ENCODE peak calls at places on chromosome 18, in nine cellular contexts. M is choroid plexus epithelial cell, B is tibial nerve, J is pancreas, L is body of pancreas, G is IMR-90, A is right atrium auricular region, D is tibial artery, N is hepatocyte. C is an unnamed sample.

GRCh38 chr18:77101410-77102245 is 31.0 kb downstream of the MBP start:
- DNase-seq in M (peak; percentile 97), B (peak; percentile 75), J (no peak), L (peak; percentile 78), G (peak; percentile 97), A (peak; percentile 95), D (peak; percentile 90), N (peak; percentile 72), C (peak; percentile 98)

GRCh38 chr18:41391616-41392610 is 563.1 kb upstream of the PIK3C3 start:
- DNase-seq in M (peak; percentile 78), B (no peak), J (peak; percentile 16), L (peak; percentile 28), G (peak; percentile 70), A (no peak), D (no peak), N (peak; percentile 85), C (peak; percentile 56)

GRCh38 chr18:56162871-56163270 is 475.5 kb downstream of the TXNL1 start:
- DNase-seq in M (peak; percentile 23), B (no peak), J (no peak), L (peak; percentile 78), G (no peak), A (no peak), D (no peak), N (no peak), C (no peak)

GRCh38 chr18:34659579-34660517 is 50.2 kb upstream of the DTNA start:
- DNase-seq in M (peak; percentile 99), B (peak; percentile 62), J (peak; percentile 84), L (peak; percentile 93), G (peak; percentile 97), A (peak; percentile 91), D (peak; percentile 93), N (peak; percentile 89), C (peak; percentile 98)

GRCh38 chr18:63848159-63848558 is 39.3 kb upstream of the SERPINB2 start:
- DNase-seq in M (peak; percentile 84), B (no peak), J (no peak), L (peak; percentile 33), G (peak; percentile 75), A (no peak), D (no peak), N (peak; percentile 65), C (peak; percentile 76)

GRCh38 chr18:52844323-52844722 is 504.3 kb downstream of the DCC start:
- DNase-seq in M (no peak), B (no peak), J (no peak), L (no peak), G (no peak), A (no peak), D (no peak), N (no peak), C (no peak)

GRCh38 chr18:69161383-69162028 is 239.2 kb upstream of the DOK6 start:
- DNase-seq in M (peak; percentile 72), B (no peak), J (no peak), L (no peak), G (peak; percentile 63), A (no peak), D (no peak), N (peak; percentile 14), C (no peak)

GRCh38 chr18:77346446-77346845 is 96.8 kb downstream of the GALR1 start:
- DNase-seq in M (peak; percentile 72), B (no peak), J (no peak), L (no peak), G (no peak), A (no peak), D (no peak), N (no peak), C (no peak)

GRCh38 chr18:58819051-58819450 is 45.6 kb upstream of the ZNF532 start:
- DNase-seq in M (no peak), B (no peak), J (no peak), L (no peak), G (no peak), A (no peak), D (no peak), N (no peak), C (no peak)

GRCh38 chr18:41917199-41917598 is 37.8 kb upstream of the PIK3C3 start:
- DNase-seq in M (peak; percentile 10), B (no peak), J (no peak), L (no peak), G (no peak), A (no peak), D (no peak), N (no peak), C (no peak)

GRCh38 chr18:55739488-55739887 is 151.5 kb upstream of the TCF4 start:
- DNase-seq in M (no peak), B (no peak), J (no peak), L (no peak), G (no peak), A (no peak), D (no peak), N (no peak), C (no peak)

DNA sequence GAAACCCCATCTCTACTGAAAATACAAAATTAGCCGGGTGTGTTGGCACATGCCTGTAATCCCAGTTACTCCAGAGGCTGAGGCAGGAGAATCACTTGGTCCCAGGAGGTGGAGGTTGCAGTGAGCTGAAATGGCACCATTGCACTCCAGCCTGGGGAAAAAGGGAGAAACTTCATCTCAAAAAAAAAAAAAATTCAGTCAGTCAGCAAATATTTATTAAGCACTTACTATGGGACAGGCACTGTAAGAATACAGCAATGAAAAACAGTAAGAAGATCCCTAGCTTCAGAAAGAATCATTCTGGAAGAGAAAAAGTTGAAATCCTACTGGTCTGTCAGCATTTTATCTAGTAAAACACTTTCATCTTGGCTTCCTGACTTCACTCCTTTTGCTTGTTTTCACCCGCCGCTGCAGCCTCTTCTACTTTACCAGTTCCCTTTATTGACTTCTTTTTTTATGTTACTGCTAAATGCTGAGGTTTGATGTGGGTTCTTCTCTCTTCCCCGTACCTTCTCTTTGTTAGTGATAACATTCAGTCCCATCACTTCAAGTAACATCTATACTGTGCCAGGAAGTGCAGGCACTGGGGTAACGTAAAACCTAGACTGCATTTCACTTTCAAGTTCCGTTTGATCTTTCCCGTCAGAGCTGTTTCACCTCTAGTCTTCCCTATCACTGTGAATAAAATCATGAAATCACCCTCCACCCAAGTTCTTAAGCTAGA is 10.8 kb upstream of the TAF4B start:
- DNase-seq in M (no peak), B (no peak), J (no peak), L (no peak), G (no peak), A (no peak), D (no peak), N (no peak), C (no peak)
- H3K4me3 ChIP-seq in M (no peak overlapping the region), B (no peak overlapping the region), J (no peak overlapping the region), L (no peak overlapping the region), G (no peak overlapping the region), A (no peak overlapping the region), D (no peak overlapping the region), N (no peak overlapping the region), C (no peak overlapping the region)

GRCh38 chr18:12990128-12990485 is 1.1 kb upstream of the CEP192 start:
- DNase-seq in M (peak; percentile 3), B (no peak), J (no peak), L (no peak), G (no peak), A (no peak), D (no peak), N (no peak), C (no peak)

GRCh38 chr18:12991839-12992216 is 666 bp downstream of the CEP192 start:
- DNase-seq in M (peak; percentile 40), B (no peak), J (no peak), L (no peak), G (no peak), A (no peak), D (no peak), N (no peak), C (no peak)

GRCh38 chr18:12990662-12990976 is 543 bp upstream of the CEP192 start:
- DNase-seq in M (no peak), B (no peak), J (no peak), L (no peak), G (no peak), A (no peak), D (no peak), N (no peak), C (no peak)

GRCh38 chr18:12989397-12990127 is 1.6 kb upstream of the CEP192 start:
- DNase-seq in M (no peak), B (no peak), J (no peak), L (no peak), G (no peak), A (no peak), D (no peak), N (no peak), C (no peak)

GRCh38 chr18:12990977-12991838 is at the start of gene CEP192:
- DNase-seq in M (peak; percentile 99), B (peak; percentile 94), J (peak; percentile 96), L (peak; percentile 98), G (peak; percentile 98), A (peak; percentile 99), D (peak; percentile 98), N (peak; percentile 99), C (peak; percentile 99)
- TF ChIP-seq CTCF in M (no peak), B (peak; percentile 28), J (no peak), L (no peak), G (no peak), A (no peak), D (no peak), N (no peak), C (no peak)

GRCh38 chr18:6487027-6487426 is 72.3 kb upstream of the L3MBTL4 start:
- DNase-seq in M (no peak), B (no peak), J (no peak), L (no peak), G (no peak), A (no peak), D (no peak), N (no peak), C (no peak)

GRCh38 chr18:6486313-6486712 is 71.6 kb upstream of the L3MBTL4 start:
- DNase-seq in M (no peak), B (no peak), J (no peak), L (no peak), G (no peak), A (no peak), D (no peak), N (no peak), C (no peak)

GRCh38 chr18:6488956-6489355 is 74.2 kb upstream of the L3MBTL4 start:
- DNase-seq in M (no peak), B (no peak), J (no peak), L (no peak), G (peak; percentile 21), A (no peak), D (no peak), N (no peak), C (no peak)

GRCh38 chr18:6489977-6490376 is 75.3 kb upstream of the L3MBTL4 start:
- DNase-seq in M (no peak), B (no peak), J (no peak), L (no peak), G (no peak), A (no peak), D (no peak), N (no peak), C (no peak)

DNA sequence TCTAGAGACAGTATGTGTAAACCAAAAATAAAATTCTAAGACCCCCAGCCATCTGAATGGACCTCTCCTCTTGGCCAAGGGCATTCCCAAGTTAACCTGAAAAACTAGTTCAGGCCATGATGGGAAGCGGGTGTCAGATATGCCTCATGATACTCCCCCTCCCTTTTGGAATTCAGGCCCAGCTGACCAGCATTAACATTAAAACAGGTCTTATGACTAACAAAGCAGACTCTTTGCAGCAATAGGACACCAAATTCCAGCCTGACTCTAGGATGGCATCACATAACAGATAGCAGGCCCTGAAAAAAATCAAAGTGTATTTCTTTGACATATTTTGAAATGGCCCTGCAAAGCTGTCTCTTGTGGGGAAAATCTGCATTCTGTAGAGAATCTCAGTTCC is 73.3 kb upstream of the L3MBTL4 start:
- DNase-seq in M (no peak), B (no peak), J (no peak), L (no peak), G (no peak), A (no peak), D (no peak), N (no peak), C (no peak)
- H3K4me3 ChIP-seq in M (no peak overlapping the region), B (no peak overlapping the region), J (no peak overlapping the region), L (no peak overlapping the region), G (no peak overlapping the region), A (no peak overlapping the region), D (no peak overlapping the region), N (no peak overlapping the region), C (no peak overlapping the region)

GRCh38 chr18:23377669-23378469 is 75.2 kb upstream of the RIOK3 start:
- DNase-seq in M (peak; percentile 93), B (no peak), J (no peak), L (no peak), G (peak; percentile 92), A (no peak), D (no peak), N (peak; percentile 75), C (peak; percentile 90)
- TF ChIP-seq CTCF in M (no peak), B (no peak), J (no peak), L (no peak), G (no peak), A (no peak), D (no peak), N (no peak), C (no peak)

C was measured in foreskin fibroblast.